ENCODE peak calls at places on chromosomes 12 and 14, in nine cellular contexts. One of them, this sample, is unnamed.

GRCh38 chr14:57820581-57820980 is 45.3 kb downstream of the SLC35F4 start:
- DNase-seq in COR-L47: no peak
- DNase-seq in activated CD4-positive, alpha-beta T cell treated with anti-CD3 and anti-CD28 coated beads, Interleukin-2, amount 50 U/mL, for 24 hours: no peak
- DNase-seq in kidney epithelial cell: no peak
- DNase-seq in EL: no peak
- DNase-seq in natural killer cell: no peak
- DNase-seq in glutamatergic neuron: no peak
- DNase-seq in T-helper 22 cell: no peak
- DNase-seq in naive B cell: no peak
- DNase-seq in this sample: no peak

GRCh38 chr14:55553791-55554190 is 26.2 kb upstream of the KTN1 start:
- DNase-seq in T-helper 22 cell: no peak
- DNase-seq in activated CD4-positive, alpha-beta T cell treated with anti-CD3 and anti-CD28 coated beads, Interleukin-2, amount 50 U/mL, for 24 hours: no peak
- DNase-seq in COR-L47: no peak
- DNase-seq in naive B cell: no peak
- DNase-seq in natural killer cell: no peak
- DNase-seq in glutamatergic neuron: no peak
- DNase-seq in EL: peak; percentile 5
- DNase-seq in kidney epithelial cell: no peak
- DNase-seq in this sample: no peak

GRCh38 chr14:93712079-93712837 is 76.0 kb downstream of the PRIMA1 start:
- DNase-seq in natural killer cell: no peak
- DNase-seq in EL: no peak
- DNase-seq in naive B cell: no peak
- DNase-seq in kidney epithelial cell: no peak
- DNase-seq in activated CD4-positive, alpha-beta T cell treated with anti-CD3 and anti-CD28 coated beads, Interleukin-2, amount 50 U/mL, for 24 hours: no peak
- DNase-seq in COR-L47: no peak
- DNase-seq in glutamatergic neuron: no peak
- DNase-seq in T-helper 22 cell: no peak
- DNase-seq in this sample: no peak

GRCh38 chr12:97960741-97961608 is 498.4 kb downstream of the RMST start:
- DNase-seq in EL: peak; percentile 0
- DNase-seq in T-helper 22 cell: no peak
- DNase-seq in natural killer cell: no peak
- DNase-seq in naive B cell: no peak
- DNase-seq in kidney epithelial cell: no peak
- DNase-seq in glutamatergic neuron: peak; percentile 39
- DNase-seq in COR-L47: peak; percentile 28
- DNase-seq in activated CD4-positive, alpha-beta T cell treated with anti-CD3 and anti-CD28 coated beads, Interleukin-2, amount 50 U/mL, for 24 hours: peak; percentile 6
- DNase-seq in this sample: peak; percentile 56

GRCh38 chr12:121793501-121793835 is at the start of gene RHOF:
- DNase-seq in naive B cell: no peak
- DNase-seq in kidney epithelial cell: no peak
- DNase-seq in COR-L47: no peak
- DNase-seq in T-helper 22 cell: no peak
- DNase-seq in activated CD4-positive, alpha-beta T cell treated with anti-CD3 and anti-CD28 coated beads, Interleukin-2, amount 50 U/mL, for 24 hours: no peak
- DNase-seq in natural killer cell: no peak
- DNase-seq in EL: peak; percentile 41
- DNase-seq in glutamatergic neuron: no peak
- DNase-seq in this sample: peak; percentile 66

GRCh38 chr12:127363392-127363791 is 903.6 kb upstream of the TMEM132C start:
- DNase-seq in naive B cell: no peak
- DNase-seq in kidney epithelial cell: no peak
- DNase-seq in EL: peak; percentile 37
- DNase-seq in natural killer cell: no peak
- DNase-seq in COR-L47: no peak
- DNase-seq in glutamatergic neuron: no peak
- DNase-seq in activated CD4-positive, alpha-beta T cell treated with anti-CD3 and anti-CD28 coated beads, Interleukin-2, amount 50 U/mL, for 24 hours: no peak
- DNase-seq in T-helper 22 cell: no peak
- DNase-seq in this sample: no peak

GRCh38 chr14:51561141-51561540 is 90.6 kb upstream of the FRMD6 start:
- DNase-seq in COR-L47: no peak
- DNase-seq in kidney epithelial cell: no peak
- DNase-seq in T-helper 22 cell: no peak
- DNase-seq in activated CD4-positive, alpha-beta T cell treated with anti-CD3 and anti-CD28 coated beads, Interleukin-2, amount 50 U/mL, for 24 hours: no peak
- DNase-seq in natural killer cell: no peak
- DNase-seq in EL: no peak
- DNase-seq in glutamatergic neuron: no peak
- DNase-seq in naive B cell: no peak
- DNase-seq in this sample: no peak

GRCh38 chr12:50825372-50825838 is 17.3 kb upstream of the TMPRSS12 start:
- DNase-seq in kidney epithelial cell: peak; percentile 28
- DNase-seq in T-helper 22 cell: no peak
- DNase-seq in glutamatergic neuron: no peak
- DNase-seq in activated CD4-positive, alpha-beta T cell treated with anti-CD3 and anti-CD28 coated beads, Interleukin-2, amount 50 U/mL, for 24 hours: peak; percentile 3
- DNase-seq in COR-L47: peak; percentile 18
- DNase-seq in EL: peak; percentile 66
- DNase-seq in naive B cell: peak; percentile 37
- DNase-seq in natural killer cell: no peak
- DNase-seq in this sample: no peak

GRCh38 chr12:46266382-46266791 is 2.5 kb downstream of the SLC38A1 start:
- DNase-seq in EL: peak; percentile 67
- DNase-seq in T-helper 22 cell: peak; percentile 38
- DNase-seq in naive B cell: peak; percentile 59
- DNase-seq in kidney epithelial cell: no peak
- DNase-seq in glutamatergic neuron: no peak
- DNase-seq in COR-L47: peak; percentile 27
- DNase-seq in natural killer cell: no peak
- DNase-seq in activated CD4-positive, alpha-beta T cell treated with anti-CD3 and anti-CD28 coated beads, Interleukin-2, amount 50 U/mL, for 24 hours: peak; percentile 6
- DNase-seq in this sample: peak; percentile 23

GRCh38 chr12:88932457-88932856 is 352.2 kb upstream of the KITLG start:
- DNase-seq in kidney epithelial cell: no peak
- DNase-seq in natural killer cell: no peak
- DNase-seq in glutamatergic neuron: no peak
- DNase-seq in naive B cell: no peak
- DNase-seq in T-helper 22 cell: no peak
- DNase-seq in COR-L47: no peak
- DNase-seq in EL: no peak
- DNase-seq in activated CD4-positive, alpha-beta T cell treated with anti-CD3 and anti-CD28 coated beads, Interleukin-2, amount 50 U/mL, for 24 hours: no peak
- DNase-seq in this sample: no peak